ENCODE peak calls at places on chromosomes 16 and 17, in five cellular contexts. A, R, D, Z and B are unnamed samples.
A peak's percentile ranks its signal among the peaks of the same experiment; 100 is the strongest.

GRCh38 chr16:181668-182021 is 1.4 kb downstream of the HBQ1 start:
- DNase-seq in A (no peak), R (no peak), D (peak; percentile 49), Z (no peak), B (no peak)

GRCh38 chr17:5585814-5586558 is 1.7 kb upstream of the NLRP1 start:
- DNase-seq in A (no peak), R (no peak), D (no peak), Z (no peak), B (no peak)

GRCh38 chr16:48279199-48279598 is 31.9 kb upstream of the ABCC11 start:
- DNase-seq in A (peak; percentile 9), R (no peak), D (no peak), Z (peak; percentile 46), B (no peak)

GRCh38 chr17:31524926-31525800 is 133.7 kb downstream of the RAB11FIP4 start:
- DNase-seq in A (peak; percentile 88), R (peak; percentile 61), D (peak; percentile 87), Z (peak; percentile 51), B (peak; percentile 99)

GRCh38 chr17:55783684-55784245 is 32.9 kb downstream of the PCTP start:
- DNase-seq in A (no peak), R (no peak), D (no peak), Z (peak; percentile 6), B (no peak)

GRCh38 chr17:50696365-50696879 is 11.3 kb downstream of the ANKRD40 start:
- DNase-seq in A (no peak), R (no peak), D (no peak), Z (no peak), B (no peak)

GRCh38 chr17:20300399-20301037 is 166.8 kb downstream of the LGALS9B start:
- DNase-seq in A (no peak), R (no peak), D (no peak), Z (no peak), B (no peak)

GRCh38 chr16:87956771-87957279 is 5.6 kb downstream of the BANP start:
- DNase-seq in A (peak; percentile 38), R (peak; percentile 34), D (peak; percentile 57), Z (peak; percentile 54), B (no peak)

GRCh38 chr17:15744091-15744676 is 12.1 kb downstream of the TBC1D26 start:
- DNase-seq in A (no peak), R (no peak), D (no peak), Z (no peak), B (no peak)

GRCh38 chr16:72932050-72932449 is 115.9 kb downstream of the ZFHX3 start:
- DNase-seq in A (no peak), R (no peak), D (no peak), Z (no peak), B (no peak)

GRCh38 chr16:87047221-87048037 is 269.8 kb downstream of the C16orf95 start:
- DNase-seq in A (no peak), R (no peak), D (no peak), Z (peak; percentile 44), B (no peak)

GRCh38 chr17:265726-266125 is 84.3 kb upstream of the DOC2B start:
- DNase-seq in A (no peak), R (no peak), D (no peak), Z (no peak), B (no peak)

GRCh38 chr16:11090947-11091785 is 146.8 kb downstream of the CLEC16A start:
- DNase-seq in A (peak; percentile 19), R (no peak), D (no peak), Z (no peak), B (no peak)

GRCh38 chr17:8930664-8931063 is 34.8 kb downstream of the PIK3R5 start:
- DNase-seq in A (no peak), R (no peak), D (no peak), Z (no peak), B (no peak)

GRCh38 chr16:30032083-30032819 is 1.2 kb upstream of the TLCD3B start:
- DNase-seq in A (peak; percentile 75), R (peak; percentile 82), D (peak; percentile 79), Z (peak; percentile 56), B (peak; percentile 51)

GRCh38 chr16:17228048-17228707 is 242.6 kb downstream of the XYLT1 start:
- DNase-seq in A (peak; percentile 35), R (no peak), D (peak; percentile 5), Z (no peak), B (no peak)

GRCh38 chr17:73639322-73639721 is 4.9 kb downstream of the SDK2 start:
- DNase-seq in A (no peak), R (no peak), D (no peak), Z (no peak), B (no peak)

GRCh38 chr16:24544640-24545039 is 5.3 kb downstream of the RBBP6 start:
- DNase-seq in A (no peak), R (no peak), D (no peak), Z (peak; percentile 45), B (no peak)

GRCh38 chr17:45319239-45319703 is 2.5 kb upstream of the MAP3K14 start:
- DNase-seq in A (no peak), R (no peak), D (peak; percentile 92), Z (no peak), B (no peak)

GRCh38 chr16:20349615-20350014 is 2.9 kb downstream of the UMOD start:
- DNase-seq in A (peak; percentile 13), R (no peak), D (no peak), Z (no peak), B (no peak)

DNA sequence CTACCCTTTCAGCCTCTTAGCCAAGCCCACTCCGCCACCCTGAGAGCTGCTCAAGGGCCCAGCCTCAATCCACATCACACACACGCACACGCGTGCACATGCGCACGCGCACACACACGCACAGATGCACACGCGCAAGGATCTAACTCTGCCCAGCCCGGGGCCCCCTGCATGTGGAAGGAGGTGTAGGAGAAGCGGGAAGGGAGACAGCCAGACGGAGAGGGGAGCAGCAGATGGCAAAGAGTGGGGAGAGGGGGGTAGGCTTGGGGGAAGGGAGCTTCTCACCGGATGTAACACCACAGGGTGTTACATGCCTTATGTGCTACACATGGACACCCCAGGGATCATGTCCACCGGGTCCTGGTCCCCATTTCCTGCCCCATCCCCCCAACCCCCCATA is 15.3 kb downstream of the DLG4 start:
- DNase-seq in A (no peak), R (no peak), D (no peak), Z (no peak), B (no peak)
- TF ChIP-seq JUN in A (no peak), R (no peak), D (no peak), Z (no peak), B (no peak)

DNA sequence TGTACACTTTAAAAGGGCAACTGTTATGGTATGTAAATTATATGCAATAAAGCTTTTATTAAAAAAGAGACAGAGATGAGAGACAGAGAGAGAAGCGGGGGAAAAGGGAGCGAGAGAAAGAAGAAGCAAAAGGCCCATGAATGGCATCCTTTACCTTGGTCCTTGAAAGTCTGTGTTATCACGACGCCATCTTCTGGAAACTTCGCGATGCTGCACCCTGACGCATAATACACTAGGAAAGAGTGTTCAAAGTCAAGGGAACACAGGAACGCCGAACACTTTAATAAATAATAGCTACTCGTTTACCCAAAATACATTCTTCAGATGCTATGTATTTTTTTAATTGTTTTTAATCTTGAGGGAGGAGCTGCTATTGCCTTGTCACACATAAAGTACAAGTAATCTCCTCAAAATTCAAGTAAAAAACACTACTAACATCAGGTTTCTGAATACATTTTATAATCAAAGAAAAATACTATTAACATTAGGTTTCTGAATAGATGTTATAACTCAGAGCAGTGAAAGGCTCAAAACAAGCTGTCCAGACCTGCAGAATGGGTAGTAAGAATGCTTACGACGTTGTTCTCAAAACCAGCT is 23.0 kb upstream of the SLC38A8 start:
- DNase-seq in A (peak; percentile 62), R (peak; percentile 58), D (peak; percentile 62), Z (peak; percentile 56), B (no peak)
- TF ChIP-seq CTCF in A (peak; percentile 85), R (peak; percentile 87), D (peak; percentile 83), Z (peak; percentile 70), B (peak; percentile 81)

DNA sequence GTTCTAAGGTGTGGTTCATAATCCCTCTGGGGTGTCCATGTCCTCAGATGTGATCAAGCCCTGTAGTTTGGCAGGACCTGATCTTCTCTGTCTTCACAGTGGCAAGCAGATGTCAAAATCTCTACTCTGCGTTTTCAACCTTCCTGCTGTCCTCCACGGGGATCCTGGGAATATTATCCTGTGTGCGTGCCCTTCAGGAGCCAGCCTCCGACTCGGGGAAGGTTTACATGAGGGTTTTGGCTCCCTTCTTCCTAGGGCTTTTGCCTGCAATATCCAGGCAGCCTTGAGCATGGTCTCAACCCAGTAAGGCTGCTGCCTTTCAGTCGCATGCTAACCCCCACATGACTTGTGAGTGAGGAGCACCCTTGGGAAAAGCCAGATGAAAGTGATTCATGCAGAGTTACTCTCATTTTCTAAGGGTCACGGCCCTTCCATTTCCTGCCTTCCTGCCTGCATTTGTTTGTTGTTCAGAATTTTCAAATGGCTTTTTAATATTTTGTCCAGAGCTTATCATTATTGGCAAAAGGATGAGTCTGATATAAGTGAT is 202.2 kb upstream of the CHMP6 start:
- DNase-seq in A (no peak), R (no peak), D (peak; percentile 57), Z (peak; percentile 94), B (no peak)
- H3K4me3 ChIP-seq in A (no peak overlapping the region), R (no peak overlapping the region), D (no peak overlapping the region), Z (no peak overlapping the region), B (no peak overlapping the region)

DNA sequence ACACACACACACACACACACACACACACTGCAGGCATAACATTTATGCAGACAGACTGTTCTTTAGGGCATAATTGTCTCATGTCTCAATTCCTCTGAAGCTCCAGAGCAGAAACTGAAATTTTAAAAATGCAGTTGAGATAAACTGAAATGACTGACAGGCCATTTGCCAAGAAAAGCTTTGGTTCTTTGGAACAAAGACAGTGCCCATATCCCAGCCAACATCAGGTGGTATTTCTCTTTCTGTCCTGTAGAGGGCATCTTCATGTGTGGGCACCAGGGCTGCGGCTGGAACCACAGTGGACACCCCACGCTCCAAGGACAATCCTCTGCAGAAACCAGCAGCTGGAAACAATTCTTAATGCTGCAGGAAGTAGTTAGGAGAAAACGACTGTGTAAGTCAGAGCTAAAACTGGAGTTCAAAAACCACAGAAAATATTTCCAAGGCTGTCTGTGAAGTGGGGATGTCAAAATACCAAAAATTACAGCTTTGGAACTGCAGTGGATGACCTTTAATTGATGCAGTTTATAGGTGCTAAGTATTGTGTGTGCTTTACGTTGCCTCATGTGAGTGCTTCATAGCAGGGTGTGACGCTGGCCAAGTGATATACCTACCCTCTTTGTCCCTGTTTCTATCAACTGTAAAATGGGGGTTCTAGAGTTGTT is 10.6 kb upstream of the MEFV start:
- DNase-seq in A (no peak), R (peak; percentile 58), D (peak; percentile 61), Z (peak; percentile 48), B (no peak)
- TF ChIP-seq JUN in A (no peak), R (no peak), D (no peak), Z (no peak), B (no peak)

DNA sequence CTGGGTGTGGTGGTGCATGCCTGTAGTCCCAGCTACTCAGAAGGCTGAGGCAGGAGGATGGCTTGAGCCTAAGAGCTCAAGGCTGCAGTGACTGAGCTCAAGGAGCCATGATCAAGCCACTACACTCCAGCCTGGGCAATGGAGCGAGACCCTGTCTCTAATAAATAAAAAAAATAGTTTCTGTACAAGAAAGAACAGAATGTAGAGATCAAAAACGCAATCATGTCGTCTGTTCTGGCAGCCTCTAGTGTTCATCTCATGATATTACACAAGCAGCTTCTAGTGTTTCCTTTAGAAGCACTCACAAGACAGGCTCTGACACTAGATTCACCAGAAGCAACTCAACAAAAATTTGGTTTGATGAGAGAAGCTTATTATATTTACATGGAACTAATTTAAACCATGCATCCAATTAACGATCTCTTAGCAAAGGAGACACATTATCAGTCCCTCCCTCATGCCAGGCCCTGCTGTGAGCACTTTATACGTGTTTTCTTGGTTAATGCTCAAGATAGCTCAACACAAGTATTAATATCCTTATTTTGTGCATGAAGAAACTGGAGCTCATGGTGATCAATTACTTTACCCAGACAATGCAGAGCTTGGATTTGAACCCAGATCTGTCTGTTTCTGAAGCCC is 6.9 kb upstream of the KRTAP17-1 start:
- DNase-seq in A (peak; percentile 21), R (peak; percentile 38), D (peak; percentile 68), Z (peak; percentile 49), B (no peak)
- TF ChIP-seq CTCF in A (peak; percentile 45), R (peak; percentile 71), D (peak; percentile 89), Z (peak; percentile 69), B (peak; percentile 41)

GRCh38 chr16:23424292-23424958 is 28.6 kb downstream of the COG7 start:
- DNase-seq in A (no peak), R (no peak), D (peak; percentile 90), Z (peak; percentile 31), B (no peak)
- H3K4me3 ChIP-seq in A (no peak overlapping the region), R (no peak overlapping the region), D (peak overlapping the region; percentile 22), Z (no peak overlapping the region), B (no peak overlapping the region)